ENCODE peak calls at places on chromosomes 12 and 14, in seven cellular contexts. B is endothelial cell, L is pancreas, I is colonic mucosa, G is psoas muscle, V is AG04450, H is brain microvascular endothelial cell. S is an unnamed sample.

GRCh38 chr14:67853748-67854147 is 34.2 kb downstream of the RAD51B start:
- DNase-seq in V (no peak), G (no peak), I (no peak), B (no peak), L (no peak), H (no peak), S (no peak)

GRCh38 chr14:61186793-61187641 is 94.1 kb downstream of the TMEM30B start:
- DNase-seq in I (no peak), G (no peak), V (no peak), L (no peak), H (peak; percentile 47), B (peak; percentile 11), S (no peak)

GRCh38 chr14:29663281-29663801 is 264.3 kb downstream of the PRKD1 start:
- DNase-seq in G (no peak), L (no peak), H (no peak), B (no peak), V (no peak), I (no peak), S (no peak)

GRCh38 chr12:116360579-116361403 is 83.3 kb upstream of the MED13L start:
- DNase-seq in B (no peak), I (no peak), G (no peak), L (no peak), V (no peak), H (no peak), S (no peak)

GRCh38 chr12:51323966-51324895 is at the start of gene BIN2:
- DNase-seq in V (no peak), G (peak; percentile 75), I (no peak), L (peak; percentile 58), H (no peak), B (no peak), S (peak; percentile 88)

GRCh38 chr14:88380405-88380804 is 5.1 kb upstream of the SPATA7 start:
- DNase-seq in I (no peak), G (no peak), V (no peak), L (no peak), H (no peak), B (no peak), S (peak; percentile 15)

GRCh38 chr14:99899578-99900178 is 106.5 kb downstream of the EML1 start:
- DNase-seq in H (no peak), G (no peak), B (no peak), I (no peak), V (no peak), L (no peak), S (no peak)

GRCh38 chr12:82757059-82757458 is 70.4 kb downstream of the TMTC2 start:
- DNase-seq in V (no peak), H (no peak), L (no peak), G (no peak), B (no peak), I (no peak), S (no peak)

GRCh38 chr12:13203028-13203922 is 6.7 kb downstream of the EMP1 start:
- DNase-seq in H (no peak), G (peak; percentile 82), V (no peak), L (no peak), I (no peak), B (peak; percentile 47), S (peak; percentile 23)

GRCh38 chr12:48198619-48198973 is 4.5 kb downstream of the OR10AD1 start:
- DNase-seq in V (no peak), L (peak; percentile 69), H (no peak), B (no peak), G (peak; percentile 85), I (peak; percentile 52), S (peak; percentile 21)

GRCh38 chr14:99430491-99430890 is 50.2 kb downstream of the SETD3 start:
- DNase-seq in V (no peak), G (no peak), B (peak; percentile 56), H (no peak), I (no peak), L (peak; percentile 76), S (no peak)

GRCh38 chr12:130674676-130675075 is 41.4 kb downstream of the RIMBP2 start:
- DNase-seq in H (no peak), V (no peak), I (no peak), G (no peak), B (no peak), L (no peak), S (no peak)

DNA sequence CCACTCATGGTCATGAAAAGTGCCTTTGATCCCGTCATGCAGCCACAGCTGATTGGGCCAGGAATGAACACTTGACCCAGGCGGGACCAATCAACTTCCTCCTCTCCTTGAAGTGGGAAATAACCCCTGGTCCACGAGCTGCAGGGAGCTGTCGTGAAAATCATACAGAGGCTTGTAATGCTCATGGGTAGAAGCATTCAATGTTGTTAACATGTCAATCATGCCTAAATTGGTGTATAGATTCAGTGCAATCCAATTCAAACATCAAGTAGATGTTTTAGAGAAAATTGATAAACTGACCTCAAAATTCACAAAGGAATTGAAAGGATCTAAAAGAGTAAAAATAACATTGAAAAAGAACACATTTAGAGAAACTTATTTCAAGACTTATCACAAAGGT is 1019.0 kb upstream of the TMEM132C start:
- DNase-seq in B (no peak), I (no peak), V (no peak), H (no peak), G (no peak), L (no peak), S (no peak)
- TF ChIP-seq CTCF in B (no peak), I (no peak), V (no peak), H (no peak), G (no peak), L (no peak), S (no peak)

DNA sequence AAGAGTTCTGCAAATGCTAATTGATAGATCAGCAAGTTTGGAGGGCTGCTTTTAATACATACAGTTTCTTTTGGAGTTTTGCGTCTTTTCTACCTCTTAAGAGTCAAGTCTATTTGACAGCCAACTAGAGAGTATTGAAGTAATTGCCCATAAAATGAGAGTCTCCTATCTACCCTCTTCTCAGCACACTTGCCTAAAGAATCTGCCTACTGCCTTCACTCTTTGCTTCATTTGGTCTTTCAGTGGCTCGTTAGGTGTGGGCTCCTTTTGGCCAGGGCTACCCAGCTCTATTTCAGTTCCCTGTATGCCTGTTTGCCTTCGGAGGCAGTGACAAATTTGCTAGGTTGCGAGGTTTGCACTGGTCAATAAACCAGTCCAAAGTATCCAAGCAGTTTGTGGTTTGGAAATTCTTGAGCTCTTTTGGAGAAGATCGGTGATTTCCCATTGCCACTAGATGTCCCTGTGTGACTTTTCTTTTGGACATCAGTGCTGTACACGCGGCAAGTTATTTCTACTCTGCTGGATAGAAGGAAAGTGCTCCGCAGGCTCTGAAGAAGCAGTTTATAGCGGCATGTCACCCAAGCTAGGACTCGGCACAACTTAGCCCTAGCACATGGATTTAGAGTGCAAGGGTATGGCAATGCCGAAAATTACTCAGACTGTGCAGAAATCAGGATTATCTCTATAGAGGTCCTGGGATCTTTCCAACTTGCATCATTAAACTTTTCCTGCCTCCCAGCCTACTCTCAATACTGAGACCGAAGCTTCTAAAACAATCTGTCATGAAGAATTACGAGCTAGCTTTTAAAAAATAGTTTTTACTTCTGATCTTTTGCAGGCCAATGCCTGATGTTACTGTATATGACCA is 38.6 kb downstream of the MGST1 start:
- DNase-seq in V (peak; percentile 41), G (no peak), I (peak; percentile 36), B (peak; percentile 21), L (no peak), H (peak; percentile 51), S (peak; percentile 19)
- TF ChIP-seq CTCF in V (peak; percentile 62), G (peak; percentile 19), I (no peak), B (no peak), L (peak; percentile 12), H (peak; percentile 56), S (peak; percentile 57)

DNA sequence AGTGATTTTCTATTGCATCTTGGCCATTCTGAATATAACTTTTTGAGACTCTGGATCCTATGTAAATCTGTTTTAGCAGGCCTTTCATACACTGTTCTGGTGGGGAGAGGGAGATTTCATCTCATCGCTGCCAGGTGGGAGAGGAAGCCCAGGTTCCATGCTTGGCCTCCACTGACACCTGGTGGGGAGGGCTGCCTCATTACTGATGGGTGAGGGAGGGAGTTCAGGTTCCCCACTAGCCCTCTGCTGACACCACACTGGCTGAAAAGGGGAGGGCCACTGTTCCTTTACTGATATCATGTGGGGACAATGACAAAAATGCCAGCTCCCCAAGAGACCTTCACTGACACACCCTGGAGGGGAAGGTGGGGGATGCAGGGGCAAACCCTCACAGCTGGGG is 2.4 kb upstream of the GALNT8 start:
- DNase-seq in B (no peak), G (no peak), H (no peak), L (no peak), V (no peak), I (no peak), S (no peak)
- TF ChIP-seq CTCF in B (no peak), G (no peak), H (no peak), L (no peak), V (no peak), I (no peak), S (no peak)

GRCh38 chr12:108594-108993 is 42.0 kb downstream of the IQSEC3 start:
- DNase-seq in I (peak; percentile 41), B (no peak), V (no peak), G (peak; percentile 72), L (peak; percentile 76), H (no peak), S (no peak)

GRCh38 chr12:103169-103981 is 36.8 kb downstream of the IQSEC3 start:
- DNase-seq in H (no peak), G (no peak), V (no peak), B (no peak), I (no peak), L (no peak), S (no peak)

GRCh38 chr12:104573-105081 is 38.1 kb downstream of the IQSEC3 start:
- DNase-seq in L (no peak), H (no peak), V (no peak), I (peak; percentile 58), G (no peak), B (no peak), S (no peak)

GRCh38 chr12:105696-106095 is 39.1 kb downstream of the IQSEC3 start:
- DNase-seq in I (no peak), H (no peak), B (no peak), V (no peak), L (no peak), G (no peak), S (no peak)

GRCh38 chr12:106118-106561 is 39.6 kb downstream of the IQSEC3 start:
- DNase-seq in V (no peak), I (no peak), L (no peak), H (no peak), B (peak; percentile 39), G (no peak), S (peak; percentile 83)
- TF ChIP-seq CTCF in V (no peak), I (no peak), L (no peak), H (peak; percentile 42), B (peak; percentile 44), G (peak; percentile 11), S (peak; percentile 7)